ENCODE peak calls at places on chromosomes 1 and 21, in four cellular contexts. One of them, this sample, is unnamed.
A peak's percentile ranks its signal among the peaks of the same experiment; 100 is the strongest.

GRCh38 chr1:205926213-205926612 is 17.0 kb downstream of the SLC26A9 start:
- DNase-seq in IMR-90: no peak
- DNase-seq in keratinocyte: no peak
- DNase-seq in K562: no peak
- DNase-seq in this sample: no peak

GRCh38 chr1:77828098-77828497 is 48.6 kb downstream of the MIGA1 start:
- DNase-seq in K562: no peak
- DNase-seq in keratinocyte: no peak
- DNase-seq in IMR-90: no peak
- DNase-seq in this sample: no peak

GRCh38 chr1:67937651-67938050 is 104.4 kb upstream of the GNG12 start:
- DNase-seq in keratinocyte: no peak
- DNase-seq in K562: no peak
- DNase-seq in IMR-90: peak; percentile 73
- DNase-seq in this sample: no peak

GRCh38 chr1:58443986-58444603 is 102.4 kb downstream of the OMA1 start:
- DNase-seq in keratinocyte: no peak
- DNase-seq in K562: no peak
- DNase-seq in IMR-90: no peak
- DNase-seq in this sample: no peak

GRCh38 chr1:16961297-16962124 is 18.9 kb downstream of the MFAP2 start:
- DNase-seq in K562: peak; percentile 41
- DNase-seq in IMR-90: no peak
- DNase-seq in keratinocyte: no peak
- DNase-seq in this sample: no peak

GRCh38 chr1:151864411-151864810 is 10.9 kb upstream of the THEM5 start:
- DNase-seq in keratinocyte: no peak
- DNase-seq in IMR-90: no peak
- DNase-seq in K562: no peak
- DNase-seq in this sample: no peak

GRCh38 chr1:180228648-180229482 is 1.2 kb upstream of the LHX4 start:
- DNase-seq in K562: no peak
- DNase-seq in keratinocyte: no peak
- DNase-seq in IMR-90: no peak
- DNase-seq in this sample: no peak

GRCh38 chr1:173894189-173894588 is 22.9 kb downstream of the SERPINC1 start:
- DNase-seq in K562: no peak
- DNase-seq in keratinocyte: no peak
- DNase-seq in IMR-90: no peak
- DNase-seq in this sample: no peak

GRCh38 chr1:201767339-201767738 is 61.6 kb upstream of the IPO9 start:
- DNase-seq in IMR-90: no peak
- DNase-seq in keratinocyte: no peak
- DNase-seq in K562: no peak
- DNase-seq in this sample: no peak

GRCh38 chr1:230430499-230430898 is 4.4 kb upstream of the PGBD5 start:
- DNase-seq in keratinocyte: no peak
- DNase-seq in K562: no peak
- DNase-seq in IMR-90: no peak
- DNase-seq in this sample: no peak

GRCh38 chr21:14438204-14438603 is 55.3 kb upstream of the HSPA13 start:
- DNase-seq in K562: no peak
- DNase-seq in IMR-90: no peak
- DNase-seq in keratinocyte: no peak
- DNase-seq in this sample: no peak

GRCh38 chr21:41804381-41804780 is 37.5 kb upstream of the RIPK4 start:
- DNase-seq in keratinocyte: no peak
- DNase-seq in IMR-90: no peak
- DNase-seq in K562: no peak
- DNase-seq in this sample: no peak

GRCh38 chr1:15667362-15667761 is 16.8 kb upstream of the PLEKHM2 start:
- DNase-seq in K562: no peak
- DNase-seq in IMR-90: no peak
- DNase-seq in keratinocyte: no peak
- DNase-seq in this sample: no peak

GRCh38 chr1:219088778-219089557 is 84.7 kb upstream of the LYPLAL1 start:
- DNase-seq in keratinocyte: peak; percentile 68
- DNase-seq in K562: peak; percentile 92
- DNase-seq in IMR-90: peak; percentile 97
- DNase-seq in this sample: no peak

GRCh38 chr21:45111703-45112102 is 37.3 kb downstream of the ADARB1 start:
- DNase-seq in keratinocyte: no peak
- DNase-seq in K562: no peak
- DNase-seq in IMR-90: no peak
- DNase-seq in this sample: no peak
- H3K9me1 ChIP-seq in keratinocyte: peaks cover 2% of the 10 kb centered on the region
- H3K9me1 ChIP-seq in K562: no peaks in the 10 kb centered on the region
- H3K9me1 ChIP-seq in IMR-90: peaks cover 40% of the 10 kb centered on the region
- H3K9me1 ChIP-seq in this sample: no peaks in the 10 kb centered on the region

DNA sequence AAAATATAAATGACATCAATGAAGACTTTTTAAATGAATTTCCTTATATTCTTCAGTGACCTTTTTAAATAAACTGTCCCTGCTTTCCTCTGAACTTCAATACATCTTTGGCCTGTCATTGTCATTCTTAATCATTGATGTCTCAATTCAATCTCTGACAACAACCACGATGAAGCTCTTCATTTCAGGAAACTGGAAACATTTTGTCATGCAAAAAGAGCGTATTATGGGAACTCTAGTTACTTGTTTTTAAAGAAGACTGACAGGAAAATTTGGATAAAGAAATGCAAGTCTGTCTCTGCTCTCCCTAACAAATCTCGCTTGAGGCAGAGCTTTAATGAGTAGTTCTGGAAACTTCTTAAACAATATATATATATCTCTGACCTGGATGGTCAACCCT is 535.8 kb upstream of the ADGRL2 start:
- DNase-seq in K562: no peak
- DNase-seq in IMR-90: no peak
- DNase-seq in keratinocyte: no peak
- DNase-seq in this sample: no peak
- H3K9me1 ChIP-seq in K562: no peaks in the 10 kb centered on the region
- H3K9me1 ChIP-seq in IMR-90: no peaks in the 10 kb centered on the region
- H3K9me1 ChIP-seq in keratinocyte: no peaks in the 10 kb centered on the region
- H3K9me1 ChIP-seq in this sample: no peaks in the 10 kb centered on the region

DNA sequence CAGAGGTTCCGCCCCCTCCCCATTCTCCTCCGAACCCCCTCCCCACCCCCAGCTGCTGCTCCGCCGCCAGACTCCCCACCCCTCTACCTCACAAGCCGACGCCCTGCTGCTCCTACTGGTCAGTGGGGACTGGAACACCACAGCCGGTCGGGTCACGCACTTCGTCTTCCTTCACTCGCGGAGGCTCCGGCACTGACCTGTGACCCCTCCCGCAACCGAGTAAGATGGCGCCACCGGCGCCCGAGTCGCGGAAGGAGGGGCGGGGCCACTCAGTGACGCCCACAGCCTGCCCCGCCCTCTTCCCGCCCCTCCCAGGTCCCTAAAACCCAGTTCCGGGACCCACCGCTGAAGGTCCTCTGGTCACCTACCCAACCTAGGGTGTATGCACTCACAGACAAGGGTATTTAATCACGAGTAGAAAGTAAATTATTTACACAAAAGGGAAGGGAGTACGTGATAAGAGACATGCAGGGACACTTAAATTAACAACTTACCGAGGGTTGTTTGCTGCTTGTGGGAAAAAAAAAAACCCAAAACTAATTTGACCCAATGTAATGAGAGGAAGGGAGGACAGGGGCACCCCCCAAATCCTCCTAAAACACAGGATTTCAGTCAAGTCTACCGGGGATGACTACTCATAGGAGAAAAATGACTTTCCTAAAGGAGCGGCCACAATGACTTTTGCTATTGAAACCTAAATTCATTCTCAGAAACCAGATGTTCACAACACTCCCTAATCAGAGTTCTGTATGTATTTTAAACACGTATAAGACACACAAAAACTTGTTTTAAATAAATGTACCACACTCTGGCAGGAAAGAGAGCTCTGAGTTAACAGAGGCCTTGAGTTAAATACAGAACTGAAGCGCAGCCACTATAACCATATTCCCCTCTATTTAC is at the start of gene RIT1:
- DNase-seq in IMR-90: peak; percentile 72
- DNase-seq in K562: peak; percentile 95
- DNase-seq in keratinocyte: no peak
- DNase-seq in this sample: peak; percentile 79
- H3K9me1 ChIP-seq in IMR-90: peaks cover 2% of the 10 kb centered on the region
- H3K9me1 ChIP-seq in K562: no peaks in the 10 kb centered on the region
- H3K9me1 ChIP-seq in keratinocyte: no peaks in the 10 kb centered on the region
- H3K9me1 ChIP-seq in this sample: no peaks in the 10 kb centered on the region

DNA sequence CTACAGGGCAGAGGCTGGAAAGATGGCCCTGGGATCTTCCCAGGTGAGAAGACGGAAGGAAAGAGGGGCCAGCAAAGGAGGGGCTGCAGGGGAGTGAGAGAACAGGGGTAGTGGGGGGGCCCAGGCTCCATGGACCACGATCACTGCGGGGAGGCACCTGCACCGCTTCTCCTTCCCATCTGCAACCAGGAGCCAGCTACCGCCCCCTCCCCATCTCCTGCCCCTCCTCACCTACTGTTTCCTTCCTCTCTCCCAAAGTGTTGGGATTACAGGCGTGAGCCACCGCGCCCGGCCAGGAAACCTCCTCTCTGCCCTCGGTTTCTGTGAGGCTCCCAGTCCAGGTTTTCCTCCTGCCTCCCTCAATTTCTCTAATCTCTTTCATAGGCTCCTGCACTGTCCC is 19.4 kb downstream of the KIAA2013 start:
- DNase-seq in keratinocyte: no peak
- DNase-seq in IMR-90: no peak
- DNase-seq in K562: no peak
- DNase-seq in this sample: no peak
- H3K9me1 ChIP-seq in keratinocyte: no peaks in the 10 kb centered on the region
- H3K9me1 ChIP-seq in IMR-90: no peaks in the 10 kb centered on the region
- H3K9me1 ChIP-seq in K562: no peaks in the 10 kb centered on the region
- H3K9me1 ChIP-seq in this sample: no peaks in the 10 kb centered on the region

GRCh38 chr1:119217429-119217828 is 77.0 kb upstream of the WARS2 start:
- DNase-seq in IMR-90: no peak
- DNase-seq in keratinocyte: no peak
- DNase-seq in K562: no peak
- DNase-seq in this sample: no peak
- H3K9me1 ChIP-seq in IMR-90: no peaks in the 10 kb centered on the region
- H3K9me1 ChIP-seq in keratinocyte: no peaks in the 10 kb centered on the region
- H3K9me1 ChIP-seq in K562: no peaks in the 10 kb centered on the region
- H3K9me1 ChIP-seq in this sample: no peaks in the 10 kb centered on the region

GRCh38 chr21:38089763-38090046 is 167.1 kb upstream of the KCNJ15 start:
- DNase-seq in keratinocyte: no peak
- DNase-seq in K562: peak; percentile 87
- DNase-seq in IMR-90: no peak
- DNase-seq in this sample: no peak

GRCh38 chr21:38086580-38086979 is 170.2 kb upstream of the KCNJ15 start:
- DNase-seq in K562: no peak
- DNase-seq in IMR-90: no peak
- DNase-seq in keratinocyte: no peak
- DNase-seq in this sample: no peak

GRCh38 chr21:38083534-38083933 is 167.3 kb upstream of the KCNJ6 start:
- DNase-seq in IMR-90: no peak
- DNase-seq in keratinocyte: no peak
- DNase-seq in K562: no peak
- DNase-seq in this sample: no peak

GRCh38 chr21:38092033-38092432 is 164.8 kb upstream of the KCNJ15 start:
- DNase-seq in IMR-90: no peak
- DNase-seq in keratinocyte: no peak
- DNase-seq in K562: peak; percentile 55
- DNase-seq in this sample: no peak

GRCh38 chr21:38088916-38089762 is 167.7 kb upstream of the KCNJ15 start:
- DNase-seq in K562: peak; percentile 86
- DNase-seq in keratinocyte: no peak
- DNase-seq in IMR-90: no peak
- DNase-seq in this sample: no peak
- H3K9me1 ChIP-seq in K562: no peaks in the 10 kb centered on the region
- H3K9me1 ChIP-seq in keratinocyte: no peaks in the 10 kb centered on the region
- H3K9me1 ChIP-seq in IMR-90: no peaks in the 10 kb centered on the region
- H3K9me1 ChIP-seq in this sample: no peaks in the 10 kb centered on the region